ENCODE peak calls at places on chromosomes 6 and 20, in six cellular contexts. Q is Panc1, C is epithelial cell of esophagus, Y is fibroblast of lung, V is GM13977, X is fibroblast of pulmonary artery. N is an unnamed sample.

GRCh38 chr20:14561733-14562132 is 224.3 kb upstream of the FLRT3 start:
- DNase-seq in Q (no peak), C (no peak), Y (peak), V (no peak), X (peak), N (no peak)

GRCh38 chr6:153170511-153170910 is 39.4 kb upstream of the RGS17 start:
- DNase-seq in Q (no peak), C (peak), Y (peak), V (no peak), X (peak), N (no peak)

GRCh38 chr20:41138527-41139226 is 1.3 kb downstream of the PLCG1 start:
- DNase-seq in Q (no peak), C (no peak), Y (no peak), V (peak), X (peak), N (no peak)

GRCh38 chr6:3363296-3364025 is 93.4 kb downstream of the SLC22A23 start:
- DNase-seq in Q (no peak), C (peak), Y (no peak), V (no peak), X (no peak), N (no peak)

GRCh38 chr20:24916412-24916811 is 32.7 kb upstream of the CST7 start:
- DNase-seq in Q (no peak), C (no peak), Y (no peak), V (no peak), X (no peak), N (peak)

GRCh38 chr20:36310215-36310981 is 4.3 kb downstream of the DLGAP4 start:
- DNase-seq in Q (no peak), C (no peak), Y (no peak), V (peak), X (no peak), N (no peak)

GRCh38 chr6:5537967-5538366 is 276.7 kb downstream of the FARS2 start:
- DNase-seq in Q (no peak), C (no peak), Y (peak), V (no peak), X (peak), N (no peak)

GRCh38 chr6:88480822-88481221 is 314.7 kb upstream of the CNR1 start:
- DNase-seq in Q (no peak), C (no peak), Y (no peak), V (no peak), X (no peak), N (no peak)

GRCh38 chr6:57177545-57178225 is 5.6 kb downstream of the BAG2 start:
- DNase-seq in Q (no peak), C (no peak), Y (no peak), V (no peak), X (peak), N (no peak)

GRCh38 chr6:53119349-53119748 is 29.3 kb downstream of the GCM1 start:
- DNase-seq in Q (no peak), C (peak), Y (peak), V (no peak), X (no peak), N (no peak)

GRCh38 chr6:34284563-34285545 is 36.0 kb upstream of the SMIM29 start:
- DNase-seq in Q (no peak), C (no peak), Y (peak), V (no peak), X (peak), N (no peak)
- TF ChIP-seq CTCF in Q (no peak), C (no peak), Y (no peak), V (no peak), X (no peak), N (no peak)

DNA sequence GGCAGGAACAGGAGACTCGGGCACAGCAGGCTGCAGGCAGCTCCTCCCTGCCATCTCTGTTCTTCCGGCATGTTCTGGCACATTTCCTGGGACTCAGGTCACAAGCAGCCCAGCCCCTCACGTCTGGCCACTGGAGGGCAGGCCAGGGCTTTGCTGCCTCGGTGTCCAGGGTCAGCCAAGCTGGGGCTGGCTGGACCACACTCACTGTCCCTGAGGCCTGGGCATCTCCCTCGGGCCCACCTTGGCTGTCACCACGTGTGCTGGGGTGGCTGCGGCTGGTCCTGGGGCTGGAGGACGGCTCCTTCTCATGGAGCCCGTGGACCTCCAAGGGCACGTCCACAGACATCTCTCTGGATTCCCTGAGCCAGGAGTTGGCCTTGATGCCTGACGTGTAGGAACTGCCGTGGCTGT is 18.5 kb downstream of the FRMD1 start:
- DNase-seq in Q (no peak), C (no peak), Y (peak), V (no peak), X (peak), N (no peak)
- TF ChIP-seq CTCF in Q (peak), C (no peak), Y (peak), V (no peak), X (peak), N (no peak)

GRCh38 chr20:3168829-3169590 is 4.3 kb downstream of the LZTS3 start:
- DNase-seq in Q (no peak), C (no peak), Y (no peak), V (no peak), X (no peak), N (peak)

GRCh38 chr20:3166913-3167342 is 6.4 kb downstream of the LZTS3 start:
- DNase-seq in Q (no peak), C (no peak), Y (no peak), V (peak), X (no peak), N (no peak)

GRCh38 chr20:3166338-3166912 is 6.8 kb upstream of the FASTKD5 start:
- DNase-seq in Q (no peak), C (no peak), Y (no peak), V (peak), X (no peak), N (peak)

GRCh38 chr20:3167738-3168078 is 5.6 kb downstream of the LZTS3 start:
- DNase-seq in Q (no peak), C (no peak), Y (no peak), V (peak), X (no peak), N (peak)

GRCh38 chr20:3168079-3168828 is 5.1 kb downstream of the LZTS3 start:
- DNase-seq in Q (no peak), C (no peak), Y (no peak), V (peak), X (no peak), N (peak)
- TF ChIP-seq CTCF in Q (no peak), C (no peak), Y (no peak), V (no peak), X (no peak), N (no peak)

GRCh38 chr6:99614430-99615161 is 8.0 kb downstream of the PRDM13 start:
- DNase-seq in Q (no peak), C (no peak), Y (no peak), V (no peak), X (no peak), N (peak)

GRCh38 chr6:99613705-99614429 is 7.2 kb downstream of the PRDM13 start:
- DNase-seq in Q (no peak), C (peak), Y (no peak), V (peak), X (no peak), N (peak)

GRCh38 chr6:99611148-99611547 is 4.5 kb downstream of the PRDM13 start:
- DNase-seq in Q (no peak), C (no peak), Y (no peak), V (peak), X (no peak), N (peak)

GRCh38 chr6:99613398-99613704 is 6.7 kb downstream of the PRDM13 start:
- DNase-seq in Q (no peak), C (peak), Y (peak), V (peak), X (peak), N (peak)

GRCh38 chr6:99612551-99613397 is 6.1 kb downstream of the PRDM13 start:
- DNase-seq in Q (no peak), C (no peak), Y (no peak), V (no peak), X (no peak), N (no peak)
- TF ChIP-seq CTCF in Q (no peak), C (no peak), Y (no peak), V (no peak), X (no peak), N (no peak)

GRCh38 chr6:128860782-128861181 is 22.2 kb upstream of the LAMA2 start:
- DNase-seq in Q (no peak), C (no peak), Y (no peak), V (no peak), X (no peak), N (no peak)
- TF ChIP-seq CTCF in Q (no peak), C (no peak), Y (no peak), V (no peak), X (no peak), N (no peak)

N was measured in GM13976.